ENCODE peak calls at places on chromosomes 1 and 21, in four cellular contexts. C is A549; Q is SK-N-SH; X is CD8-positive, alpha-beta memory T cell. U is an unnamed sample.

GRCh38 chr1:205923663-205924435 is 19.4 kb downstream of the SLC26A9 start:
- DNase-seq in Q (no peak), C (no peak), X (no peak), U (no peak)

GRCh38 chr1:165543651-165544452 is at the start of gene LRRC52:
- DNase-seq in Q (peak), C (no peak), X (no peak), U (no peak)

GRCh38 chr1:26218906-26219494 is 15.0 kb upstream of the CEP85 start:
- DNase-seq in C (no peak), Q (no peak), X (no peak), U (no peak)

GRCh38 chr1:206680279-206680678 is 4.4 kb upstream of the MAPKAPK2 start:
- DNase-seq in Q (no peak), C (no peak), X (no peak), U (no peak)

GRCh38 chr1:6035719-6036118 is 10.0 kb upstream of the KCNAB2 start:
- DNase-seq in C (no peak), Q (no peak), X (no peak), U (no peak)

GRCh38 chr21:33025106-33025470 is 647 bp upstream of the OLIG2 start:
- DNase-seq in Q (peak), X (no peak), C (no peak), U (no peak)

GRCh38 chr1:211632808-211633522 is 42.5 kb downstream of the NEK2 start:
- DNase-seq in C (no peak), X (no peak), Q (no peak), U (no peak)

GRCh38 chr1:165645654-165646366 is 14.8 kb downstream of the MGST3 start:
- DNase-seq in C (peak), Q (no peak), X (peak), U (no peak)

GRCh38 chr1:110102081-110102480 is 10.2 kb upstream of the UBL4B start:
- DNase-seq in X (no peak), Q (peak), C (no peak), U (no peak)

GRCh38 chr1:31769720-31770390 is 5.7 kb upstream of the ADGRB2 start:
- DNase-seq in X (no peak), C (no peak), Q (peak), U (no peak)

GRCh38 chr1:20322081-20322824 is 31.6 kb downstream of the VWA5B1 start:
- DNase-seq in Q (no peak), X (no peak), C (no peak), U (no peak)

GRCh38 chr21:32812035-32812434 is 40.5 kb upstream of the PAXBP1 start:
- DNase-seq in C (no peak), Q (no peak), X (no peak), U (no peak)

GRCh38 chr1:232622981-232623380 is 7.0 kb downstream of the SIPA1L2 start:
- DNase-seq in C (no peak), X (no peak), Q (no peak), U (no peak)

GRCh38 chr1:109877320-109877771 is 33.3 kb upstream of the CSF1 start:
- DNase-seq in Q (no peak), X (no peak), C (peak), U (no peak)

GRCh38 chr21:14862794-14863720 is 201.7 kb downstream of the NRIP1 start:
- DNase-seq in C (no peak), X (no peak), Q (no peak), U (no peak)

DNA sequence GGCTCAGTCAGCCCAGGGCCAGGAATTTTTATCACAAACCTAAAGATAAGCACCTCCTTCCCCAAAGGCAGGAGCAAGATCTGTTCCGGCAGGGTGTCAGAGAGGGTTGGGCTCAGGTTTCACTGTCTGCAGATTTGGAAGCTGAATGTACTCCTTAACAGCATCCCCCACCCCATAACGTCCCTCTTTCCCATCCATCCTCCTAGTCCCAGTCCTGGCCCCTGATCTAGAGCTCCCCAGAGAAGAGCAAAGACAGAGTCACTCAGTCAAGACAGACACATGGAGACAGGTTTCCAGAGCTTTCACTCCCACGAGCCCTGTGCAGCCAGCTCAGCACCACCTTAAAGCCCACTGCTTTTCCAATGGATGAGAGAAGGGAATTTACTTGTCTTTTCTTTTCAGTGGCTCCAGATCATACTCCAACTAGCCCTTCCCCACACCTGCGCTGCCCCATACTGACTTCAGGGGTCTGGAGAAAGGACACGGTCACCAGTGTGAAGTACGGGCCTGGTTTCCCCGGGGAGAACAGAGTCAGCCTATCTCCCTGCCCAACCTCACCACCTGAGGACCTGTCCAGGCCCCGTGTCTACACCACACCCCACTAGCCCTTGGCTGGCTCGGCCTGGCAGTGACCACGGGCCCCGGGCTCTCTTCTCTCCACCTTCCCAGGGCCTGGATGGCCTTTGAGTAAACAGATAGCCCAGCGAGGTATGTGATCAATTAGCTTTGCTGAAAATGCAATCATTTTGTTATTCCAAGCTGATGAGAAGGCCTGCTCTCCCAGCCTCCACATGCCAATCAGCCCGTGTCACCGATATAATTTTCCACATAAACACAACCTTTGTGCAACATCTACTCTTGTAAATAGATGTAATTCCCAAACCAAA is 249.1 kb downstream of the FOXD2 start:
- DNase-seq in C (no peak), X (no peak), Q (no peak), U (no peak)
- H3K27ac ChIP-seq in C (no peak), X (no peak), Q (no peak), U (no peak)

GRCh38 chr1:234713859-234714258 is 103.9 kb upstream of the IRF2BP2 start:
- DNase-seq in C (no peak), X (no peak), Q (no peak), U (no peak)
- H3K27ac ChIP-seq in C (peak), X (no peak), Q (no peak), U (no peak)

GRCh38 chr1:169309178-169310166 is 58.1 kb downstream of the NME7 start:
- DNase-seq in X (no peak), C (no peak), Q (no peak), U (no peak)

GRCh38 chr1:169305948-169306347 is 61.6 kb downstream of the NME7 start:
- DNase-seq in C (no peak), X (no peak), Q (no peak), U (no peak)

GRCh38 chr1:169305356-169305755 is 62.2 kb downstream of the NME7 start:
- DNase-seq in Q (no peak), C (no peak), X (no peak), U (no peak)

GRCh38 chr1:169308313-169309039 is 59.1 kb downstream of the NME7 start:
- DNase-seq in C (no peak), X (no peak), Q (no peak), U (no peak)

DNA sequence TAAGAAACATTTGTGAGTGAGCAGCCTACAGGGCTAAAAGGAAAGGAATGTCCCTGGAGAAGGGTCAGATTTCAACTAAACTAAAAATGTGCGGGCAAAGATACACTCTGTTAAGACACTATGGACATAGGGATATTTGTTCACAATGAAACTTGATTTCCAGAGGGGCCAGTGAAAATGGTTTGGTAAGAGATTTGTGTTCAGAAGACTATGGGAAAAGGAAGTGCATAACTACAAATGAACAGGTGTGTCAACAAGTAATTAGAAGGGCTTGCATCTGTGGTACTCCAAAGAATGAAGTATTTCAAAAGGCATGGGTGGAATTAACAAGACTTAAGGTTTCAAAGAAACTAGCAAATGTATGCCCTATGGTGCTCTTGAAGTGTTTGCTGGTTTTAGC is 60.4 kb downstream of the NME7 start:
- DNase-seq in Q (no peak), X (no peak), C (no peak), U (no peak)
- H3K27ac ChIP-seq in Q (no peak), X (no peak), C (no peak), U (no peak)

GRCh38 chr1:180863158-180863775 is 49.4 kb upstream of the KIAA1614 start:
- DNase-seq in X (no peak), C (peak), Q (peak), U (no peak)

GRCh38 chr1:180860535-180860934 is 52.2 kb upstream of the KIAA1614 start:
- DNase-seq in C (no peak), Q (no peak), X (no peak), U (no peak)

GRCh38 chr1:180857947-180858768 is 54.5 kb upstream of the KIAA1614 start:
- DNase-seq in C (no peak), Q (no peak), X (no peak), U (no peak)

GRCh38 chr1:180862305-180862704 is 50.4 kb upstream of the KIAA1614 start:
- DNase-seq in X (no peak), Q (no peak), C (no peak), U (no peak)
- H3K27ac ChIP-seq in X (no peak), Q (no peak), C (no peak), U (no peak)